ENCODE peak calls at places on chromosomes 7 and 10, in five cellular contexts. One of them, this sample, is unnamed.

GRCh38 chr7:1224093-1224702 is 8.5 kb upstream of the UNCX start:
- DNase-seq in stimulated activated CD4-positive, alpha-beta T cell treated with anti-CD3 and anti-CD28 coated beads, TNF-alpha, amount 100 ng/mL, for 4 hours: no peak
- DNase-seq in T-helper 1 cell: no peak
- DNase-seq in posterior vena cava: no peak
- DNase-seq in GM19239: no peak
- DNase-seq in this sample: no peak

GRCh38 chr7:66356277-66356721 is 151.2 kb downstream of the TPST1 start:
- DNase-seq in stimulated activated CD4-positive, alpha-beta T cell treated with anti-CD3 and anti-CD28 coated beads, TNF-alpha, amount 100 ng/mL, for 4 hours: no peak
- DNase-seq in T-helper 1 cell: no peak
- DNase-seq in posterior vena cava: no peak
- DNase-seq in GM19239: no peak
- DNase-seq in this sample: no peak

GRCh38 chr7:30727061-30727945 is 24.6 kb upstream of the INMT start:
- DNase-seq in stimulated activated CD4-positive, alpha-beta T cell treated with anti-CD3 and anti-CD28 coated beads, TNF-alpha, amount 100 ng/mL, for 4 hours: no peak
- DNase-seq in T-helper 1 cell: peak; percentile 55
- DNase-seq in posterior vena cava: no peak
- DNase-seq in GM19239: no peak
- DNase-seq in this sample: no peak

GRCh38 chr7:131365876-131366275 is 38.2 kb downstream of the MKLN1 start:
- DNase-seq in stimulated activated CD4-positive, alpha-beta T cell treated with anti-CD3 and anti-CD28 coated beads, TNF-alpha, amount 100 ng/mL, for 4 hours: no peak
- DNase-seq in T-helper 1 cell: no peak
- DNase-seq in posterior vena cava: no peak
- DNase-seq in GM19239: no peak
- DNase-seq in this sample: no peak

GRCh38 chr7:75624134-75624832 is 114.5 kb downstream of the HIP1 start:
- DNase-seq in stimulated activated CD4-positive, alpha-beta T cell treated with anti-CD3 and anti-CD28 coated beads, TNF-alpha, amount 100 ng/mL, for 4 hours: no peak
- DNase-seq in T-helper 1 cell: no peak
- DNase-seq in posterior vena cava: peak; percentile 85
- DNase-seq in GM19239: no peak
- DNase-seq in this sample: no peak

GRCh38 chr7:134645935-134646334 is 718 bp upstream of the BPGM start:
- DNase-seq in stimulated activated CD4-positive, alpha-beta T cell treated with anti-CD3 and anti-CD28 coated beads, TNF-alpha, amount 100 ng/mL, for 4 hours: no peak
- DNase-seq in T-helper 1 cell: no peak
- DNase-seq in posterior vena cava: no peak
- DNase-seq in GM19239: no peak
- DNase-seq in this sample: no peak

GRCh38 chr10:91653214-91653875 is 20.5 kb upstream of the PPP1R3C start:
- DNase-seq in stimulated activated CD4-positive, alpha-beta T cell treated with anti-CD3 and anti-CD28 coated beads, TNF-alpha, amount 100 ng/mL, for 4 hours: no peak
- DNase-seq in T-helper 1 cell: no peak
- DNase-seq in posterior vena cava: no peak
- DNase-seq in GM19239: no peak
- DNase-seq in this sample: no peak

GRCh38 chr7:12518920-12519681 is 51.4 kb upstream of the SCIN start:
- DNase-seq in stimulated activated CD4-positive, alpha-beta T cell treated with anti-CD3 and anti-CD28 coated beads, TNF-alpha, amount 100 ng/mL, for 4 hours: no peak
- DNase-seq in T-helper 1 cell: no peak
- DNase-seq in posterior vena cava: no peak
- DNase-seq in GM19239: peak; percentile 1
- DNase-seq in this sample: no peak

GRCh38 chr10:10642741-10643280 is 374.9 kb upstream of the CELF2 start:
- DNase-seq in stimulated activated CD4-positive, alpha-beta T cell treated with anti-CD3 and anti-CD28 coated beads, TNF-alpha, amount 100 ng/mL, for 4 hours: no peak
- DNase-seq in T-helper 1 cell: no peak
- DNase-seq in posterior vena cava: peak; percentile 89
- DNase-seq in GM19239: no peak
- DNase-seq in this sample: no peak

GRCh38 chr7:51279391-51280023 is 37.1 kb downstream of the COBL start:
- DNase-seq in stimulated activated CD4-positive, alpha-beta T cell treated with anti-CD3 and anti-CD28 coated beads, TNF-alpha, amount 100 ng/mL, for 4 hours: no peak
- DNase-seq in T-helper 1 cell: no peak
- DNase-seq in posterior vena cava: no peak
- DNase-seq in GM19239: no peak
- DNase-seq in this sample: no peak

GRCh38 chr7:40571796-40572195 is 437.0 kb downstream of the SUGCT start:
- DNase-seq in stimulated activated CD4-positive, alpha-beta T cell treated with anti-CD3 and anti-CD28 coated beads, TNF-alpha, amount 100 ng/mL, for 4 hours: no peak
- DNase-seq in T-helper 1 cell: no peak
- DNase-seq in posterior vena cava: no peak
- DNase-seq in GM19239: no peak
- DNase-seq in this sample: no peak

GRCh38 chr10:99280472-99280871 is 44.8 kb upstream of the HPSE2 start:
- DNase-seq in stimulated activated CD4-positive, alpha-beta T cell treated with anti-CD3 and anti-CD28 coated beads, TNF-alpha, amount 100 ng/mL, for 4 hours: no peak
- DNase-seq in T-helper 1 cell: no peak
- DNase-seq in posterior vena cava: no peak
- DNase-seq in GM19239: no peak
- DNase-seq in this sample: no peak

GRCh38 chr7:93055543-93056107 is 62.2 kb downstream of the SAMD9 start:
- DNase-seq in stimulated activated CD4-positive, alpha-beta T cell treated with anti-CD3 and anti-CD28 coated beads, TNF-alpha, amount 100 ng/mL, for 4 hours: no peak
- DNase-seq in T-helper 1 cell: no peak
- DNase-seq in posterior vena cava: no peak
- DNase-seq in GM19239: peak; percentile 21
- DNase-seq in this sample: no peak

GRCh38 chr10:4555920-4556319 is 270.1 kb upstream of the AKR1E2 start:
- DNase-seq in stimulated activated CD4-positive, alpha-beta T cell treated with anti-CD3 and anti-CD28 coated beads, TNF-alpha, amount 100 ng/mL, for 4 hours: no peak
- DNase-seq in T-helper 1 cell: no peak
- DNase-seq in posterior vena cava: no peak
- DNase-seq in GM19239: no peak
- DNase-seq in this sample: no peak

GRCh38 chr10:95755511-95756004 is 405 bp upstream of the ENTPD1 start:
- DNase-seq in stimulated activated CD4-positive, alpha-beta T cell treated with anti-CD3 and anti-CD28 coated beads, TNF-alpha, amount 100 ng/mL, for 4 hours: no peak
- DNase-seq in T-helper 1 cell: no peak
- DNase-seq in posterior vena cava: peak; percentile 58
- DNase-seq in GM19239: no peak
- DNase-seq in this sample: no peak

GRCh38 chr7:50164552-50165220 is 71.6 kb upstream of the ZPBP start:
- DNase-seq in stimulated activated CD4-positive, alpha-beta T cell treated with anti-CD3 and anti-CD28 coated beads, TNF-alpha, amount 100 ng/mL, for 4 hours: no peak
- DNase-seq in T-helper 1 cell: no peak
- DNase-seq in posterior vena cava: no peak
- DNase-seq in GM19239: no peak
- DNase-seq in this sample: no peak

GRCh38 chr7:133051066-133051465 is 30.8 kb downstream of the CHCHD3 start:
- DNase-seq in stimulated activated CD4-positive, alpha-beta T cell treated with anti-CD3 and anti-CD28 coated beads, TNF-alpha, amount 100 ng/mL, for 4 hours: no peak
- DNase-seq in T-helper 1 cell: no peak
- DNase-seq in posterior vena cava: no peak
- DNase-seq in GM19239: no peak
- DNase-seq in this sample: no peak

GRCh38 chr10:70940834-70941568 is 52.6 kb upstream of the PCBD1 start:
- DNase-seq in stimulated activated CD4-positive, alpha-beta T cell treated with anti-CD3 and anti-CD28 coated beads, TNF-alpha, amount 100 ng/mL, for 4 hours: no peak
- DNase-seq in T-helper 1 cell: no peak
- DNase-seq in posterior vena cava: no peak
- DNase-seq in GM19239: no peak
- DNase-seq in this sample: no peak

GRCh38 chr7:47420117-47420780 is 161.7 kb downstream of the TNS3 start:
- DNase-seq in stimulated activated CD4-positive, alpha-beta T cell treated with anti-CD3 and anti-CD28 coated beads, TNF-alpha, amount 100 ng/mL, for 4 hours: no peak
- DNase-seq in T-helper 1 cell: no peak
- DNase-seq in posterior vena cava: no peak
- DNase-seq in GM19239: no peak
- DNase-seq in this sample: no peak

GRCh38 chr7:27972272-27972671 is 208.3 kb downstream of the JAZF1 start:
- DNase-seq in stimulated activated CD4-positive, alpha-beta T cell treated with anti-CD3 and anti-CD28 coated beads, TNF-alpha, amount 100 ng/mL, for 4 hours: no peak
- DNase-seq in T-helper 1 cell: no peak
- DNase-seq in posterior vena cava: no peak
- DNase-seq in GM19239: no peak
- DNase-seq in this sample: no peak

GRCh38 chr7:78296689-78297371 is 498.3 kb downstream of the PHTF2 start:
- DNase-seq in stimulated activated CD4-positive, alpha-beta T cell treated with anti-CD3 and anti-CD28 coated beads, TNF-alpha, amount 100 ng/mL, for 4 hours: no peak
- DNase-seq in T-helper 1 cell: no peak
- DNase-seq in posterior vena cava: no peak
- DNase-seq in GM19239: no peak
- DNase-seq in this sample: no peak

GRCh38 chr10:122062831-122063674 is 74.1 kb downstream of the TACC2 start:
- DNase-seq in stimulated activated CD4-positive, alpha-beta T cell treated with anti-CD3 and anti-CD28 coated beads, TNF-alpha, amount 100 ng/mL, for 4 hours: no peak
- DNase-seq in T-helper 1 cell: no peak
- DNase-seq in posterior vena cava: peak; percentile 95
- DNase-seq in GM19239: no peak
- DNase-seq in this sample: no peak

This sample was measured in activated CD4-positive, alpha-beta T cell treated with anti-CD3 and anti-CD28 coated beads, Interleukin-2, amount 50 U/mL, for 24 hours.